ENCODE peak calls at places on chromosomes 3 and 15, in seven cellular contexts. D is heart left ventricle, O is IMR-90, U is trophoblast cell, W is right cardiac atrium, E is psoas muscle, Y is AG04450. I is an unnamed sample.

GRCh38 chr3:50117120-50117519 is 28.4 kb downstream of the RBM5 start:
- DNase-seq in W (no peak), E (no peak), U (no peak), Y (no peak), D (no peak), O (no peak), I (no peak)

GRCh38 chr3:177195242-177195940 is 1.9 kb downstream of the TBL1XR1 start:
- DNase-seq in D (peak; percentile 44), U (no peak), W (no peak), Y (no peak), E (no peak), O (no peak), I (no peak)

GRCh38 chr15:48536681-48537091 is 108.8 kb downstream of the FBN1 start:
- DNase-seq in O (peak; percentile 35), D (no peak), W (no peak), U (no peak), E (no peak), Y (no peak), I (no peak)

GRCh38 chr3:110773413-110773954 is 298.1 kb upstream of the NECTIN3 start:
- DNase-seq in O (peak; percentile 98), D (no peak), U (no peak), E (no peak), W (no peak), Y (peak; percentile 92), I (no peak)

GRCh38 chr15:64148168-64148567 is 3.4 kb upstream of the SNX22 start:
- DNase-seq in U (peak; percentile 15), O (no peak), D (no peak), E (no peak), Y (no peak), W (no peak), I (no peak)

GRCh38 chr15:67840747-67841634 is 1.1 kb upstream of the RNU6-1 start:
- DNase-seq in Y (no peak), O (peak; percentile 58), D (no peak), W (no peak), U (no peak), E (no peak), I (no peak)

GRCh38 chr3:82973810-82974209 is 1212.4 kb upstream of the GBE1 start:
- DNase-seq in Y (no peak), W (no peak), U (no peak), E (no peak), D (no peak), O (no peak), I (no peak)

GRCh38 chr15:75031773-75032302 is 8.4 kb downstream of the PPCDC start:
- DNase-seq in E (no peak), W (no peak), O (no peak), D (no peak), U (no peak), Y (no peak), I (no peak)

GRCh38 chr15:57301307-57301706 is 75.0 kb upstream of the CGNL1 start:
- DNase-seq in O (no peak), D (no peak), U (no peak), E (no peak), Y (no peak), W (no peak), I (no peak)

GRCh38 chr3:101509811-101510210 is 3.2 kb downstream of the SENP7 start:
- DNase-seq in E (no peak), D (no peak), O (peak; percentile 53), W (no peak), Y (no peak), U (peak; percentile 67), I (no peak)

GRCh38 chr3:41940393-41940792 is 21.5 kb downstream of the ULK4 start:
- DNase-seq in E (no peak), W (no peak), Y (no peak), D (no peak), U (no peak), O (no peak), I (no peak)

GRCh38 chr3:186782542-186783069 is 771 bp upstream of the EIF4A2 start:
- DNase-seq in E (no peak), D (no peak), W (no peak), O (no peak), Y (no peak), U (no peak), I (no peak)

GRCh38 chr15:42914728-42915497 is 5.7 kb downstream of the TTBK2 start:
- DNase-seq in W (no peak), Y (no peak), U (no peak), D (no peak), E (no peak), O (peak; percentile 41), I (no peak)

GRCh38 chr3:134594236-134594825 is 56.5 kb downstream of the KY start:
- DNase-seq in Y (no peak), W (no peak), U (no peak), O (no peak), D (no peak), E (no peak), I (no peak)

GRCh38 chr15:73804421-73804820 is 51.3 kb upstream of the INSYN1 start:
- DNase-seq in U (no peak), W (no peak), O (no peak), E (no peak), D (no peak), Y (no peak), I (no peak)

GRCh38 chr15:73802336-73803105 is 49.4 kb upstream of the INSYN1 start:
- DNase-seq in D (peak; percentile 50), W (peak; percentile 49), U (no peak), O (no peak), Y (no peak), E (peak; percentile 35), I (no peak)

GRCh38 chr15:73800662-73801345 is 47.7 kb upstream of the INSYN1 start:
- DNase-seq in D (peak; percentile 81), Y (peak; percentile 59), O (peak; percentile 87), W (peak; percentile 69), U (no peak), E (peak; percentile 60), I (no peak)

GRCh38 chr15:73805504-73806089 is 52.4 kb upstream of the INSYN1 start:
- DNase-seq in Y (no peak), U (no peak), D (no peak), O (no peak), E (no peak), W (no peak), I (no peak)

DNA sequence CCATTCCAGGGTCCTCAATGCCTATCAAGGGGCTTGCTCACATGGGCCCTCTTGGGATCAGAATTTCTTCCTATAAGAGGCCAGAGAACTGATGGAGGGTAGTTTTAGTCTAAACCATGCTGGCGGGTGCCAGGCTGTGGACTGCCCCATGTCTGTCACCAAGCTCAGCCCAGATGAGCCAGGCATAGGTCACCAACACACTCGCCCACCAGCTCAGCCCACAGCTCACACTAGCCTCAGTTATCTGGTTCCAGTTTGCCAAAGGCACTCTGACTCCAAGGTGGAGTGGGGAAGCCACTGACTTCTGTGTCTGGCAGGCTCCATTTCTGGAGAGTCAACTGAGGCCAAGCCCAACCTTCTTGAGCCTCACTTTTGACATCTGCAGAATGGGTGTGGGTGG is 50.7 kb upstream of the INSYN1 start:
- DNase-seq in W (no peak), O (no peak), U (no peak), D (no peak), E (no peak), Y (no peak), I (no peak)
- H3K4me3 ChIP-seq in W (no peak overlapping the region), O (no peak overlapping the region), U (no peak overlapping the region), D (no peak overlapping the region), E (no peak overlapping the region), Y (no peak overlapping the region), I (no peak overlapping the region)

DNA sequence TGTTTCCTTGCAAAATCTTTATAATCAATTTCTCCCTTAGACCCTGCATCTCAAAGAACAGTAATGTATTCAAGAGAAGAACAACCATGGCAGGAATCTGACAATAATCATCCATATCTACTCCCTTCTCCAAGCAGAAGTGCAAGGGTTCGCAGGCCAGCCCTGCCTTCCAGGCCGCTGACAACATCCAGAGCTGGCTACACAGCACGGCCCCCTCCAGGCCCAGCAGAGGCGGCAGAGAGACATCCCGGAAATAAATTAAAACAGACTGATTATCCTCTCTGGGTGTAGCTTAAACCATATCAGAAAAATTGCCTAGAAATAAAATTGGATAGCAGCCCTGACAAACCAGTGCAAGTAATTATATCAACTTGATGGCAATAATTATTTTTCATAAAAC is 223.3 kb downstream of the FAM43A start:
- DNase-seq in U (no peak), W (no peak), E (no peak), Y (no peak), O (no peak), D (no peak), I (no peak)
- H3K4me3 ChIP-seq in U (no peak overlapping the region), W (no peak overlapping the region), E (no peak overlapping the region), Y (no peak overlapping the region), O (no peak overlapping the region), D (no peak overlapping the region), I (no peak overlapping the region)

GRCh38 chr15:89091667-89092220 is 3.5 kb downstream of the ABHD2 start:
- DNase-seq in W (no peak), E (no peak), D (no peak), U (no peak), Y (no peak), O (no peak), I (no peak)
- H3K4me3 ChIP-seq in W (peak overlapping the region; percentile 43), E (peak overlapping the region; percentile 97), D (peak overlapping the region; percentile 95), U (no peak overlapping the region), Y (no peak overlapping the region), O (no peak overlapping the region), I (no peak overlapping the region)

GRCh38 chr3:24830230-24831152 is 335.8 kb upstream of the THRB start:
- DNase-seq in E (peak; percentile 16), D (no peak), Y (no peak), O (no peak), W (peak; percentile 29), U (no peak), I (no peak)
- H3K4me3 ChIP-seq in E (peak overlapping the region; percentile 77), D (peak overlapping the region; percentile 57), Y (no peak overlapping the region), O (no peak overlapping the region), W (peak overlapping the region; percentile 48), U (no peak overlapping the region), I (peak overlapping the region; percentile 31)

DNA sequence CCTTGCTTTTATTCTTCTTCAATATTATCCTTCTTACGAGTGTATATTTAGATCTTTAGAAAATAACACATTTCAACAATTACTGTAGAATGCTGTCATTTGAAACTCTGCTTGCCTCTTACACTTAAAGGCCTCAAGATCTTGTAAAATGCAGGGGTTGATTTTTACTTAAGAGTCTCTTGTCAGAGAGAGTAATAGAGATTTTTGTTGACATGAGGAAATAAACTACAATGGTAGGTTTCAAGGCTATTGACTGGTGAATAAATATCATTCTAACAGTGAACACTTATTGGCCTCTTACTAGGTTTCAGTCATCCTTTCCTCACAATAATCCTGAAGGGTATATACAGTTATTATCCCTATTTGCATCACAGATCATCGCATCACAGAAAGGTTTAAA is 344.6 kb downstream of the GBE1 start:
- DNase-seq in D (no peak), O (no peak), W (no peak), Y (no peak), U (no peak), E (no peak), I (no peak)
- H3K4me3 ChIP-seq in D (no peak overlapping the region), O (no peak overlapping the region), W (no peak overlapping the region), Y (no peak overlapping the region), U (no peak overlapping the region), E (no peak overlapping the region), I (no peak overlapping the region)

I was measured in kidney epithelial cell.